ENCODE peak calls at places on chromosomes 4 and X, in six cellular contexts. A is transverse colon, V is breast epithelium, N is PC-9, F is heart right ventricle, D is stomach. X is an unnamed sample.

GRCh38 chr4:24091632-24092240 is 201.9 kb upstream of the PPARGC1A start:
- DNase-seq in A (no peak), V (no peak), N (no peak), F (no peak), D (no peak), X (no peak)

GRCh38 chrX:123339201-123339905 is 155.3 kb downstream of the GRIA3 start:
- DNase-seq in A (no peak), V (no peak), N (no peak), F (no peak), D (no peak), X (no peak)

GRCh38 chr4:123257563-123257962 is 139.0 kb upstream of the SPRY1 start:
- DNase-seq in A (no peak), V (no peak), N (no peak), F (no peak), D (no peak), X (no peak)

GRCh38 chr4:33107813-33108212 is 2387.6 kb downstream of the PCDH7 start:
- DNase-seq in A (no peak), V (no peak), N (no peak), F (no peak), D (no peak), X (no peak)

GRCh38 chr4:57504139-57504538 is 394.0 kb upstream of the IGFBP7 start:
- DNase-seq in A (no peak), V (no peak), N (no peak), F (no peak), D (no peak), X (no peak)

GRCh38 chr4:47525154-47525819 is 40.2 kb downstream of the ATP10D start:
- DNase-seq in A (no peak), V (no peak), N (no peak), F (no peak), D (no peak), X (no peak)

GRCh38 chrX:17425551-17425950 is 50.6 kb downstream of the NHS start:
- DNase-seq in A (no peak), V (no peak), N (no peak), F (no peak), D (no peak), X (no peak)

GRCh38 chr4:122827258-122827887 is 742 bp downstream of the FGF2 start:
- DNase-seq in A (peak; percentile 49), V (no peak), N (peak; percentile 10), F (peak; percentile 60), D (peak; percentile 26), X (peak; percentile 73)

GRCh38 chr4:2938906-2939305 is 24.3 kb downstream of the NOP14 start:
- DNase-seq in A (peak; percentile 5), V (no peak), N (no peak), F (no peak), D (no peak), X (no peak)

GRCh38 chr4:185740471-185740873 is 71.5 kb downstream of the SORBS2 start:
- DNase-seq in A (no peak), V (no peak), N (no peak), F (no peak), D (no peak), X (no peak)

GRCh38 chrX:155953055-155953454 is 44.4 kb upstream of the IL9R start:
- DNase-seq in A (no peak), V (no peak), N (no peak), F (no peak), D (no peak), X (no peak)

GRCh38 chr4:111399523-111400135 is 745.6 kb upstream of the FAM241A start:
- DNase-seq in A (no peak), V (no peak), N (no peak), F (peak; percentile 12), D (no peak), X (no peak)

GRCh38 chr4:114770624-114771023 is 172.0 kb downstream of the UGT8 start:
- DNase-seq in A (no peak), V (no peak), N (no peak), F (no peak), D (no peak), X (no peak)

GRCh38 chr4:126582737-126583136 is 1050.0 kb upstream of the INTU start:
- DNase-seq in A (no peak), V (no peak), N (no peak), F (no peak), D (no peak), X (peak; percentile 69)

GRCh38 chr4:126583509-126583908 is 1049.2 kb upstream of the INTU start:
- DNase-seq in A (no peak), V (no peak), N (no peak), F (no peak), D (no peak), X (peak; percentile 82)
- TF ChIP-seq CTCF in A (no peak), V (no peak), N (no peak), F (no peak), D (no peak), X (peak; percentile 80)

GRCh38 chrX:25021132-25021498 is 5.3 kb upstream of the ARX start:
- DNase-seq in A (no peak), V (no peak), N (no peak), F (no peak), D (no peak), X (no peak)
- H3K27me3 ChIP-seq in A (peaks cover 85% of the 10 kb centered on the region), V (peaks cover 8% of the 10 kb centered on the region), N (peaks cover 13% of the 10 kb centered on the region), F (peaks cover 9% of the 10 kb centered on the region), D (peaks cover 38% of the 10 kb centered on the region), X (peaks cover 100% of the 10 kb centered on the region)

GRCh38 chr4:44651425-44651824 is at the start of gene YIPF7:
- DNase-seq in A (no peak), V (no peak), N (no peak), F (no peak), D (no peak), X (no peak)
- H3K36me3 ChIP-seq in A (no peaks in the 10 kb centered on the region), V (no peaks in the 10 kb centered on the region), N (no peaks in the 10 kb centered on the region), F (no peaks in the 10 kb centered on the region), D (no peaks in the 10 kb centered on the region), X (no peaks in the 10 kb centered on the region)

GRCh38 chr4:184268574-184269160 is 51.0 kb upstream of the ENPP6 start:
- DNase-seq in A (no peak), V (no peak), N (no peak), F (no peak), D (no peak), X (peak; percentile 26)
- TF ChIP-seq CTCF in A (no peak), V (no peak), N (peak; percentile 8), F (no peak), D (no peak), X (no peak)

GRCh38 chr4:869776-870175 is 43.8 kb upstream of the CPLX1 start:
- DNase-seq in A (no peak), V (no peak), N (no peak), F (no peak), D (no peak), X (no peak)

GRCh38 chr4:866068-866760 is 40.3 kb upstream of the CPLX1 start:
- DNase-seq in A (no peak), V (no peak), N (no peak), F (no peak), D (no peak), X (no peak)

GRCh38 chr4:866761-867390 is 40.9 kb upstream of the CPLX1 start:
- DNase-seq in A (no peak), V (no peak), N (peak; percentile 25), F (no peak), D (no peak), X (no peak)

GRCh38 chr4:868421-868820 is 42.5 kb upstream of the CPLX1 start:
- DNase-seq in A (no peak), V (no peak), N (no peak), F (no peak), D (no peak), X (no peak)

GRCh38 chr4:867526-868250 is 41.8 kb upstream of the CPLX1 start:
- DNase-seq in A (no peak), V (no peak), N (no peak), F (no peak), D (no peak), X (no peak)
- H3K27me3 ChIP-seq in A (no peaks in the 10 kb centered on the region), V (no peaks in the 10 kb centered on the region), N (no peaks in the 10 kb centered on the region), F (no peaks in the 10 kb centered on the region), D (no peaks in the 10 kb centered on the region), X (no peaks in the 10 kb centered on the region)

GRCh38 chr4:82866706-82867385 is 24.1 kb downstream of the SEC31A start:
- DNase-seq in A (no peak), V (no peak), N (no peak), F (no peak), D (no peak), X (no peak)

GRCh38 chr4:82865592-82865991 is 25.4 kb downstream of the SEC31A start:
- DNase-seq in A (no peak), V (no peak), N (peak; percentile 16), F (no peak), D (no peak), X (no peak)

GRCh38 chr4:82864336-82865001 is 26.5 kb downstream of the SEC31A start:
- DNase-seq in A (no peak), V (no peak), N (no peak), F (no peak), D (no peak), X (no peak)

DNA sequence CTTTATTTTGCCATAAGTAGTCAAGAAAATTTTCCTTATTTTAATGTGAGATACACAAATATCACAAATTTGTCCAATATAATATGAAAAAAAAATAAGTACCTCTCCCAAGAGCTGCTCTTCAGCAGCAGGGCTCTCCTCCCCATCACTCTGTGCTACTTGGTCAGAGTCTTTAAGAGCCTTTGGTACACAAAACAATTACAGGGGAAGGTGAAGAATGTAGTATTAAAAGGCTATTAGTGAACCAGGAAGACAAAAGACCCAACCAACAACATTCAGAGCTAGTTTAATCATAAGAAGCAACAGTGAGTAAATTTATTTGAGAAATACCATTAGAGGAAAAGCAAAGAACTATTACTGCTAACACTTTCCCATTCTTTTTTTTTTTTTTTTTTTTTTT is 29.4 kb downstream of the SEC31A start:
- DNase-seq in A (no peak), V (no peak), N (no peak), F (no peak), D (no peak), X (no peak)
- H3K36me3 ChIP-seq in A (no peaks in the 10 kb centered on the region), V (peaks cover 6% of the 10 kb centered on the region), N (peaks cover 28% of the 10 kb centered on the region), F (peaks cover 100% of the 10 kb centered on the region), D (peaks cover 83% of the 10 kb centered on the region), X (peaks cover 88% of the 10 kb centered on the region)

GRCh38 chr4:52670739-52671138 is 11.6 kb upstream of the USP46 start:
- DNase-seq in A (no peak), V (no peak), N (no peak), F (no peak), D (no peak), X (no peak)
- TF ChIP-seq CTCF in A (no peak), V (no peak), N (no peak), F (no peak), D (no peak), X (peak; percentile 29)

GRCh38 chr4:81030617-81031388 is at the start of gene BMP3:
- DNase-seq in A (peak; percentile 73), V (no peak), N (peak; percentile 20), F (no peak), D (no peak), X (peak; percentile 81)
- H3K27me3 ChIP-seq in A (peaks cover 34% of the 10 kb centered on the region), V (no peaks in the 10 kb centered on the region), N (no peaks in the 10 kb centered on the region), F (peaks cover 5% of the 10 kb centered on the region), D (peaks cover 10% of the 10 kb centered on the region), X (peaks cover 93% of the 10 kb centered on the region)

GRCh38 chr4:7766086-7766485 is 173.6 kb downstream of the AFAP1 start:
- DNase-seq in A (no peak), V (no peak), N (no peak), F (no peak), D (no peak), X (no peak)
- H3K36me3 ChIP-seq in A (no peaks in the 10 kb centered on the region), V (no peaks in the 10 kb centered on the region), N (no peaks in the 10 kb centered on the region), F (peaks cover 83% of the 10 kb centered on the region), D (peaks cover 98% of the 10 kb centered on the region), X (peaks cover 42% of the 10 kb centered on the region)

GRCh38 chrX:118418811-118419251 is 72.9 kb downstream of the WDR44 start:
- DNase-seq in A (peak; percentile 8), V (no peak), N (peak; percentile 61), F (no peak), D (no peak), X (peak; percentile 69)
- TF ChIP-seq CTCF in A (no peak), V (no peak), N (no peak), F (no peak), D (no peak), X (peak; percentile 15)